ENCODE peak calls at places on chromosomes 16 and 17, in five cellular contexts. P, F, Q, K and X are unnamed samples.

GRCh38 chr16:78183886-78184553 is 84.6 kb downstream of the WWOX start:
- DNase-seq in Q (no peak), K (no peak), P (no peak), F (no peak), X (no peak)

GRCh38 chr16:86477642-86478041 is 32.7 kb upstream of the FOXF1 start:
- DNase-seq in F (no peak), Q (no peak), K (no peak), P (no peak), X (no peak)

GRCh38 chr16:66717776-66718175 is 21.2 kb upstream of the CMTM4 start:
- DNase-seq in P (no peak), Q (no peak), F (no peak), K (no peak), X (no peak)

GRCh38 chr16:20812510-20812909 is 6.2 kb downstream of the REXO5 start:
- DNase-seq in Q (no peak), P (no peak), F (no peak), K (no peak), X (no peak)

GRCh38 chr17:18368948-18369347 is 5.6 kb upstream of the SHMT1 start:
- DNase-seq in P (no peak), Q (no peak), K (no peak), F (no peak), X (no peak)

GRCh38 chr17:55783684-55784245 is 32.9 kb downstream of the PCTP start:
- DNase-seq in K (no peak), F (peak), Q (no peak), P (peak), X (no peak)

GRCh38 chr16:12406158-12406557 is 397.5 kb downstream of the CPPED1 start:
- DNase-seq in K (no peak), P (no peak), F (no peak), Q (no peak), X (no peak)

GRCh38 chr17:44343510-44344209 is 1.4 kb upstream of the GRN start:
- DNase-seq in P (no peak), Q (peak), K (no peak), F (no peak), X (no peak)

GRCh38 chr16:56370836-56371235 is 54.5 kb downstream of the AMFR start:
- DNase-seq in P (no peak), Q (no peak), F (no peak), K (no peak), X (no peak)

GRCh38 chr16:85459529-85460251 is 153.4 kb upstream of the GSE1 start:
- DNase-seq in P (peak), Q (no peak), F (no peak), K (no peak), X (no peak)

GRCh38 chr16:5678371-5678770 is 580.8 kb upstream of the EEF2KMT start:
- DNase-seq in K (no peak), P (no peak), F (no peak), Q (peak), X (no peak)

GRCh38 chr17:59347975-59348391 is 16.5 kb downstream of the YPEL2 start:
- DNase-seq in F (no peak), P (no peak), K (no peak), Q (no peak), X (no peak)

GRCh38 chr16:72367841-72368240 is 195.9 kb upstream of the PMFBP1 start:
- DNase-seq in F (no peak), K (no peak), P (no peak), Q (no peak), X (no peak)

GRCh38 chr16:46629331-46629843 is 8.2 kb upstream of the SHCBP1 start:
- DNase-seq in Q (peak), P (no peak), K (no peak), F (no peak), X (peak)

GRCh38 chr17:27898096-27898495 is 4.9 kb upstream of the LYRM9 start:
- DNase-seq in P (no peak), K (no peak), Q (no peak), F (no peak), X (no peak)

GRCh38 chr17:19377602-19378415 is 489 bp upstream of the MAPK7 start:
- DNase-seq in F (peak), K (peak), P (peak), Q (peak), X (peak)

GRCh38 chr16:57637424-57637823 is 9.0 kb downstream of the ADGRG1 start:
- DNase-seq in K (no peak), P (peak), F (no peak), Q (peak), X (no peak)

GRCh38 chr16:324201-324450 is 28.4 kb downstream of the AXIN1 start:
- DNase-seq in P (no peak), F (no peak), Q (no peak), K (no peak), X (no peak)

GRCh38 chr16:28531777-28532744 is 6.7 kb downstream of the NUPR1 start:
- DNase-seq in Q (peak), K (no peak), F (no peak), P (peak), X (no peak)

GRCh38 chr17:8806206-8807069 is 7.3 kb upstream of the MFSD6L start:
- DNase-seq in F (no peak), Q (no peak), P (no peak), K (no peak), X (no peak)

GRCh38 chr17:81150379-81151038 is 14.8 kb upstream of the PVALEF start:
- DNase-seq in K (no peak), F (no peak), Q (no peak), P (peak), X (no peak)

GRCh38 chr16:4882261-4882632 is 35.0 kb downstream of the UBN1 start:
- DNase-seq in P (no peak), K (no peak), Q (no peak), F (no peak), X (no peak)

GRCh38 chr17:34579979-34580684 is 750 bp downstream of the TMEM132E start:
- DNase-seq in K (no peak), P (peak), Q (peak), F (no peak), X (no peak)

GRCh38 chr17:63954402-63955063 is 18.2 kb downstream of the SCN4A start:
- DNase-seq in K (no peak), Q (no peak), P (no peak), F (no peak), X (no peak)

GRCh38 chr16:49085689-49086088 is 195.9 kb downstream of the CBLN1 start:
- DNase-seq in Q (no peak), P (no peak), K (no peak), F (no peak), X (no peak)

GRCh38 chr17:5821057-5821456 is 236.7 kb upstream of the NLRP1 start:
- DNase-seq in Q (no peak), P (no peak), K (no peak), F (no peak), X (no peak)

GRCh38 chr17:47239663-47240374 is 13.8 kb upstream of the ITGB3 start:
- DNase-seq in F (no peak), P (peak), Q (no peak), K (no peak), X (peak)

GRCh38 chr17:2975469-2975958 is 87.9 kb downstream of the OR1D5 start:
- DNase-seq in F (no peak), Q (no peak), P (no peak), K (no peak), X (no peak)

GRCh38 chr17:59633658-59634359 is 14.1 kb downstream of the CLTC start:
- DNase-seq in K (no peak), P (no peak), F (no peak), Q (no peak), X (no peak)

GRCh38 chr17:313231-313630 is 39.4 kb downstream of the RPH3AL start:
- DNase-seq in F (no peak), Q (no peak), K (no peak), P (no peak), X (no peak)

GRCh38 chr17:31581491-31581890 is 190.0 kb downstream of the RAB11FIP4 start:
- DNase-seq in K (no peak), P (peak), Q (no peak), F (no peak), X (no peak)

GRCh38 chr17:4678448-4679026 is 25.4 kb downstream of the PELP1 start:
- DNase-seq in F (no peak), K (no peak), Q (no peak), P (no peak), X (peak)